ENCODE peak calls at places on chromosomes 4 and X, in five cellular contexts. G is right atrium auricular region; C is psoas muscle; Y is CD8-positive, alpha-beta T cell; V is foreskin keratinocyte. R is an unnamed sample.

GRCh38 chr4:110510955-110511544 is 35.1 kb downstream of the ENPEP start:
- DNase-seq in C (no peak), G (no peak), V (no peak), Y (no peak), R (peak)

GRCh38 chr4:133593764-133594163 is 444.7 kb downstream of the PCDH10 start:
- DNase-seq in C (no peak), Y (no peak), V (no peak), G (no peak), R (no peak)

GRCh38 chrX:112672788-112673560 is 6.8 kb downstream of the LHFPL1 start:
- DNase-seq in V (no peak), C (no peak), Y (no peak), G (no peak), R (no peak)

GRCh38 chr4:150150545-150151156 is 72.4 kb downstream of the DCLK2 start:
- DNase-seq in G (no peak), C (no peak), Y (no peak), V (no peak), R (no peak)

GRCh38 chr4:57668621-57669020 is 558.4 kb upstream of the IGFBP7 start:
- DNase-seq in V (no peak), Y (no peak), C (no peak), G (no peak), R (no peak)

GRCh38 chr4:1279253-1279652 is 10.4 kb upstream of the MAEA start:
- DNase-seq in V (no peak), G (no peak), Y (no peak), C (no peak), R (no peak)

GRCh38 chr4:168634276-168634802 is 137.5 kb downstream of the PALLD start:
- DNase-seq in C (no peak), V (no peak), Y (no peak), G (no peak), R (no peak)

GRCh38 chrX:30831082-30831481 is 58.0 kb downstream of the TAB3 start:
- DNase-seq in G (no peak), Y (no peak), V (no peak), C (no peak), R (no peak)

GRCh38 chr4:1512081-1512737 is 106.0 kb upstream of the NKX1-1 start:
- DNase-seq in C (no peak), V (no peak), Y (no peak), G (no peak), R (no peak)

GRCh38 chrX:75096331-75096730 is 59.8 kb downstream of the ABCB7 start:
- DNase-seq in V (no peak), C (no peak), G (no peak), Y (no peak), R (no peak)

GRCh38 chr4:109294468-109295020 is 7.9 kb downstream of the COL25A1 start:
- DNase-seq in V (no peak), Y (no peak), G (no peak), C (no peak), R (no peak)

GRCh38 chrX:49309401-49309981 is 6.0 kb downstream of the GAGE10 start:
- DNase-seq in G (peak), Y (peak), C (no peak), V (no peak), R (no peak)

GRCh38 chrX:110341189-110342035 is 17.2 kb upstream of the RTL9 start:
- DNase-seq in Y (no peak), C (no peak), G (no peak), V (peak), R (peak)

GRCh38 chrX:9378980-9379696 is 85.7 kb upstream of the TBL1X start:
- DNase-seq in C (no peak), Y (no peak), V (peak), G (no peak), R (peak)

GRCh38 chr4:139768913-139769312 is 103.3 kb downstream of the MGST2 start:
- DNase-seq in Y (no peak), C (no peak), V (no peak), G (peak), R (no peak)

GRCh38 chr4:90234916-90235547 is 107.8 kb downstream of the CCSER1 start:
- DNase-seq in C (no peak), V (no peak), G (no peak), Y (no peak), R (no peak)

GRCh38 chrX:149372861-149373260 is 132.2 kb downstream of the IDS start:
- DNase-seq in V (no peak), C (no peak), Y (no peak), G (no peak), R (no peak)

GRCh38 chrX:115898382-115899001 is 272.1 kb upstream of the AGTR2 start:
- DNase-seq in Y (peak), C (peak), V (no peak), G (no peak), R (no peak)

GRCh38 chr4:185708348-185708747 is 103.6 kb downstream of the SORBS2 start:
- DNase-seq in C (no peak), G (no peak), V (peak), Y (no peak), R (no peak)
- H3K27ac ChIP-seq in C (no peak), G (peak), V (peak), Y (no peak), R (peak)

GRCh38 chrX:72062890-72063289 is 68.8 kb downstream of the RTL5 start:
- DNase-seq in G (peak), Y (no peak), C (peak), V (no peak), R (no peak)
- H3K27ac ChIP-seq in G (peak), Y (no peak), C (no peak), V (no peak), R (no peak)

GRCh38 chr4:156693557-156693956 is 278.0 kb downstream of the PDGFC start:
- DNase-seq in Y (no peak), V (no peak), G (no peak), C (no peak), R (no peak)
- H3K27ac ChIP-seq in Y (no peak), V (no peak), G (no peak), C (no peak), R (no peak)

GRCh38 chr4:87046111-87046510 is 111.3 kb downstream of the AFF1 start:
- DNase-seq in Y (no peak), C (no peak), V (no peak), G (no peak), R (no peak)
- H3K27ac ChIP-seq in Y (no peak), C (peak), V (no peak), G (peak), R (no peak)

GRCh38 chr4:165137205-165137604 is 24.5 kb upstream of the TMEM192 start:
- DNase-seq in V (no peak), G (no peak), Y (no peak), C (no peak), R (no peak)

GRCh38 chr4:165129924-165130323 is 17.3 kb upstream of the TMEM192 start:
- DNase-seq in V (no peak), C (no peak), Y (no peak), G (no peak), R (no peak)

GRCh38 chr4:165136529-165136928 is 23.9 kb upstream of the TMEM192 start:
- DNase-seq in V (no peak), Y (no peak), C (no peak), G (no peak), R (no peak)

GRCh38 chr4:165131247-165131832 is 18.7 kb upstream of the TMEM192 start:
- DNase-seq in G (peak), C (no peak), V (no peak), Y (peak), R (no peak)

DNA sequence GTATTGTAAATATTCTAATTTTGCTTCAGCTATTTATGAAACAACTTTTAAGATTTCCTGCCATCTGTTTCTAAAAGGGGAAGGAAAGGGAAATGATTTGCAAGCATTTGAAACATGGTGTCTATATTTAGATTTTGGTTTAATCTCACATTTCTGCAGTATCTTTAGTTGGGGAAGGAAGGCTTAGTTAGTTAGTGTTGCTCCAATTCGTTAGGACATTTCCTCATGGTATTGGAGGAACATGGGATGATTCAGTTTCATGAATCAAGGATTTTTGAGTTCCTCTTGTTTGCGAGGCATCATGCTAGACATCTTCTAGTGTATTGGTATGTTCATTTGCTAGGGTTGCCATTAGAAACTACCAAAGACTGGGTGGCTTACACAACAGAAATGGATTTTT is 20.5 kb upstream of the TMEM192 start:
- DNase-seq in G (no peak), C (no peak), V (no peak), Y (no peak), R (no peak)
- H3K27ac ChIP-seq in G (no peak), C (no peak), V (no peak), Y (no peak), R (no peak)

GRCh38 chr4:177596991-177597390 is 154.8 kb upstream of the AGA start:
- DNase-seq in Y (no peak), C (no peak), G (no peak), V (no peak), R (no peak)
- H3K27ac ChIP-seq in Y (no peak), C (no peak), G (no peak), V (no peak), R (no peak)

GRCh38 chrX:66045894-66046293 is 6.0 kb upstream of the VSIG4 start:
- DNase-seq in Y (no peak), V (no peak), C (no peak), G (no peak), R (no peak)
- H3K27ac ChIP-seq in Y (no peak), V (no peak), C (no peak), G (no peak), R (no peak)